ENCODE peak calls at places on chromosomes 1 and 21, in four cellular contexts. W, Q, X and F are unnamed samples. For H3K4me1, the result is how much of the 10 kb centered on the place peaks cover.

GRCh38 chr1:79497193-79497773 is 490.8 kb upstream of the ADGRL4 start:
- DNase-seq in W (peak), X (peak), Q (peak), F (peak)

GRCh38 chr1:206593351-206593925 is 18.8 kb downstream of the EIF2D start:
- DNase-seq in X (no peak), W (no peak), Q (no peak), F (no peak)

GRCh38 chr1:228005511-228006033 is 1.2 kb upstream of the WNT3A start:
- DNase-seq in W (no peak), X (no peak), Q (no peak), F (no peak)

GRCh38 chr1:159113783-159114182 is 37.2 kb upstream of the AIM2 start:
- DNase-seq in W (no peak), X (no peak), Q (no peak), F (no peak)

GRCh38 chr1:12448746-12449177 is 169.2 kb downstream of the DHRS3 start:
- DNase-seq in X (no peak), Q (peak), W (no peak), F (peak)

GRCh38 chr1:225827076-225827475 is 17.2 kb downstream of the EPHX1 start:
- DNase-seq in X (no peak), W (no peak), Q (no peak), F (no peak)

GRCh38 chr1:170145061-170145460 is 698 bp upstream of the NTMT2 start:
- DNase-seq in Q (no peak), W (no peak), X (no peak), F (no peak)

GRCh38 chr1:9417695-9418094 is 121.6 kb upstream of the SLC25A33 start:
- DNase-seq in W (peak), X (no peak), Q (no peak), F (no peak)

GRCh38 chr1:196381544-196381943 is 226.7 kb downstream of the KCNT2 start:
- DNase-seq in X (no peak), W (no peak), Q (no peak), F (no peak)

GRCh38 chr1:22976461-22977243 is 4.0 kb upstream of the LACTBL1 start:
- DNase-seq in W (peak), X (peak), Q (peak), F (peak)
- TF ChIP-seq EZH2 in W (no peak), X (no peak), Q (no peak), F (no peak)

DNA sequence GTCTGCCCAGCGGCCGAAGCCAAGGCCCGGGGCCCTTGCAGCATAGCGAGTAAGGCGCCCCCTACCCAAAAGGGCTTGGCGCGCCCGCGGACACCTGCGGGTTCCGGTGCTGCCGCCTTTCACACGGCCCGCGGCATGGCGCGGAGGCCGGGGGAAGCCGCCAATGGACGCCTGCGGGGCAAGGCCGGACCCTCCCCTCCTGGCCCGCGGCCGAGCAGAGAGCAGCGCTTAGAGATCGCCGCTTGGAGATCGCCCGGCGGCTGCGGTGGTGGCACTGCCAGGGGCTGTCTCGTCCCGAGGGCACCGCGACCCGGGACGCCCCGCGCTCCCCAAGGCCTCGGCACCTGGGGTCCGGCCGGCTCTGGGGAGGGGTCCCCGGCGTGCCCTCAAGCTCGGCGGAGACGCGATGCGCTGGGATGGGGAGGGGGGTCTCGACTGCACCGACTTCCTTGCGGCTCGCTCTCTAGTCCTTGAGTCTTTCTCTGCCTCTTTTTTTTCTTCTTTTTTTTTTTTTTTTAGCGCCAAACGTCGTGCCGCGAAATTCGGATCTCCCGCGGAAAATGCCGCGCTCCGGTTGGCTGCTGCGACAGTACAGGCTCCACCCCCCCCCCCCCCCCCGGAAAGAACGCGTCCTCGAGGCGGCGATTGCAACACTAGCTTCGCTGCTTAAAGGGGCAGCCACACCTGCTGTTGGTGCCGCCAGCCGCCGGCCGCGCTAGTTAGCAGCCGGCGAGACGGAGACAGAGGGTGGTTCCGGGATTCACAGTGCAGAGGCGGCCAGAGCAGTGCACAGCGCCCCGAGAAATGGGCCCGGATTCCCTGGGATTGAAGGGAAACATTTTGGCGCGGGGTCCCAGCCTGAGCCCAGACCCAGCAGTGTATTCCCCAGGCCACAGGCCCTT is at the start of gene E2F2:
- DNase-seq in X (peak), Q (peak), W (peak), F (peak)
- H3K4me1 ChIP-seq in X (under half), Q (under half), W (half or more), F (under half)

GRCh38 chr21:34668803-34669148 is at the start of gene CLIC6:
- DNase-seq in X (no peak), Q (no peak), W (no peak), F (no peak)
- TF ChIP-seq EZH2 in X (no peak), Q (no peak), W (no peak), F (no peak)

GRCh38 chr1:205442051-205442721 is 13.7 kb downstream of the BLACAT1 start:
- DNase-seq in Q (no peak), X (no peak), W (no peak), F (no peak)
- H3K4me1 ChIP-seq in Q (under half), X (under half), W (under half), F (under half)

GRCh38 chr1:84693009-84693408 is 2.7 kb upstream of the SSX2IP start:
- DNase-seq in X (no peak), Q (no peak), W (peak), F (peak)

GRCh38 chr1:84691139-84691783 is 1.0 kb upstream of the SSX2IP start:
- DNase-seq in X (peak), W (no peak), Q (no peak), F (peak)

GRCh38 chr1:84690397-84691138 is at the start of gene SSX2IP:
- DNase-seq in W (peak), X (peak), Q (peak), F (peak)

GRCh38 chr1:84693774-84694173 is 3.5 kb upstream of the SSX2IP start:
- DNase-seq in W (no peak), X (no peak), Q (no peak), F (peak)

DNA sequence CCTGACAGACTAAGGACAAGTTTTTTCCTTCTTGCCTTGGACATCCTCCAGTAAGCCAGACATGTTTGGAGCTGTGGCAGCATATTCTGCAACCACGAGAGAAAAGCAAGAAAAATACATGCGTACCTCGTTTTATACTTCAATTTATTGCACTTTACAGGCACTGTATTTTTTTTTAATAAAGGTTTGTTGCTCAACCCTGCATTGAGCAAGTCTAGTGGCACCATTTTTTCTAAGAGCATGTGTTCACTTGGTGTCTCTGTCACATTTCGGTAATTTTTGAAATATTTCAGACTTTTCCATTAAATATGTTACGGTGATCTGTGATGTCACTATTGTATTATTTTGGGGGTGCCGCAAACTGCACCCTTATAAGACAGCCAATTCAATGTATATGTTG is 2.1 kb upstream of the SSX2IP start:
- DNase-seq in X (no peak), Q (no peak), W (no peak), F (no peak)
- TF ChIP-seq EZH2 in X (no peak), Q (no peak), W (no peak), F (no peak)

GRCh38 chr1:154861607-154862094 is 8.4 kb downstream of the KCNN3 start:
- DNase-seq in X (no peak), Q (peak), W (no peak), F (peak)

GRCh38 chr1:154857441-154858215 is 12.5 kb downstream of the KCNN3 start:
- DNase-seq in X (no peak), W (no peak), Q (no peak), F (no peak)

GRCh38 chr1:154859151-154859785 is 10.8 kb downstream of the KCNN3 start:
- DNase-seq in Q (no peak), W (no peak), X (no peak), F (no peak)

GRCh38 chr1:154860154-154860870 is 9.8 kb downstream of the KCNN3 start:
- DNase-seq in X (no peak), Q (no peak), W (peak), F (no peak)

GRCh38 chr1:154859786-154860153 is 10.3 kb downstream of the KCNN3 start:
- DNase-seq in W (no peak), X (no peak), Q (no peak), F (no peak)
- H3K4me1 ChIP-seq in W (under half), X (under half), Q (under half), F (under half)

GRCh38 chr1:91885716-91886506 is at the start of gene TGFBR3:
- DNase-seq in X (peak), Q (peak), W (peak), F (peak)
- TF ChIP-seq EZH2 in X (no peak), Q (no peak), W (peak), F (no peak)

GRCh38 chr1:41365320-41365633 is 4.0 kb downstream of the FOXO6 start:
- DNase-seq in W (no peak), X (no peak), Q (no peak), F (no peak)
- H3K4me1 ChIP-seq in W (under half), X (under half), Q (under half), F (under half)